ENCODE peak calls at places on chromosome 7, in seven cellular contexts. D is cardiac muscle cell; P is NCI-H345; S is Kasumi-1; F is CD4-positive, alpha-beta T cell; O is naive thymus-derived CD8-positive, alpha-beta T cell; X is T-helper 2 cell. M is an unnamed sample.

GRCh38 chr7:135147899-135148721 is at the start of gene TMEM140:
- DNase-seq in D (no peak), P (no peak), S (peak), F (peak), O (peak), X (no peak), M (peak)

GRCh38 chr7:47470567-47471357 is 111.1 kb downstream of the TNS3 start:
- DNase-seq in D (no peak), P (peak), S (no peak), F (no peak), O (no peak), X (no peak), M (no peak)

GRCh38 chr7:105932835-105933477 is 30.1 kb upstream of the CDHR3 start:
- DNase-seq in D (no peak), P (no peak), S (no peak), F (no peak), O (no peak), X (no peak), M (no peak)

GRCh38 chr7:24531255-24531654 is 42.0 kb upstream of the PALS2 start:
- DNase-seq in D (no peak), P (no peak), S (no peak), F (no peak), O (no peak), X (no peak), M (no peak)

GRCh38 chr7:45573636-45574470 is at the start of gene ADCY1:
- DNase-seq in D (peak), P (peak), S (no peak), F (no peak), O (no peak), X (no peak), M (no peak)

GRCh38 chr7:105581066-105581811 is at the start of gene EFCAB10:
- DNase-seq in D (peak), P (peak), S (no peak), F (peak), O (peak), X (no peak), M (peak)

GRCh38 chr7:152462995-152463713 is 27.4 kb upstream of the KMT2C start:
- DNase-seq in D (peak), P (peak), S (peak), F (no peak), O (no peak), X (no peak), M (no peak)

GRCh38 chr7:44953156-44953555 is 25.7 kb downstream of the MYO1G start:
- DNase-seq in D (no peak), P (no peak), S (no peak), F (no peak), O (no peak), X (no peak), M (no peak)

GRCh38 chr7:51077951-51078350 is 238.7 kb downstream of the COBL start:
- DNase-seq in D (no peak), P (no peak), S (no peak), F (no peak), O (no peak), X (no peak), M (no peak)

GRCh38 chr7:151432658-151433521 is 7.1 kb downstream of the CRYGN start:
- DNase-seq in D (no peak), P (no peak), S (peak), F (no peak), O (peak), X (no peak), M (no peak)

GRCh38 chr7:55206235-55207029 is 158.7 kb upstream of the LANCL2 start:
- DNase-seq in D (no peak), P (no peak), S (no peak), F (no peak), O (no peak), X (no peak), M (no peak)

GRCh38 chr7:45120-46090 is 147.0 kb upstream of the FAM20C start:
- DNase-seq in D (no peak), P (no peak), S (no peak), F (no peak), O (no peak), X (no peak), M (no peak)

GRCh38 chr7:6500691-6501090 is 50.6 kb downstream of the GRID2IP start:
- DNase-seq in D (no peak), P (no peak), S (no peak), F (no peak), O (no peak), X (no peak), M (no peak)

GRCh38 chr7:74199551-74200355 is 10.1 kb upstream of the LAT2 start:
- DNase-seq in D (no peak), P (no peak), S (no peak), F (no peak), O (no peak), X (no peak), M (no peak)

GRCh38 chr7:48962821-48963505 is 38.6 kb downstream of the CDC14C start:
- DNase-seq in D (no peak), P (peak), S (no peak), F (no peak), O (no peak), X (no peak), M (no peak)

GRCh38 chr7:84848219-84848973 is 338.5 kb downstream of the SEMA3D start:
- DNase-seq in D (no peak), P (no peak), S (no peak), F (no peak), O (no peak), X (no peak), M (peak)

GRCh38 chr7:93442478-93443224 is 131.9 kb downstream of the CALCR start:
- DNase-seq in D (peak), P (peak), S (peak), F (peak), O (no peak), X (no peak), M (peak)

GRCh38 chr7:25121599-25121998 is 3.5 kb downstream of the CYCS start:
- DNase-seq in D (no peak), P (no peak), S (no peak), F (no peak), O (no peak), X (no peak), M (no peak)

GRCh38 chr7:67636363-67637355 is 640.0 kb downstream of the TYW1 start:
- DNase-seq in D (peak), P (no peak), S (no peak), F (no peak), O (no peak), X (no peak), M (no peak)